ENCODE peak calls at places on chromosomes 5 and 9, in six cellular contexts. E is GM04504, F is cerebellar cortex, X is colonic mucosa, N is RCC 7860, M is OCI-LY7. W is an unnamed sample.

GRCh38 chr5:36045895-36046294 is 20.8 kb downstream of the UGT3A2 start:
- DNase-seq in E (no peak), F (no peak), X (no peak), N (no peak), M (no peak), W (no peak)

GRCh38 chr9:101601904-101602765 is 7.4 kb upstream of the PPP3R2 start:
- DNase-seq in E (peak; percentile 17), F (peak; percentile 74), X (peak; percentile 29), N (peak; percentile 30), M (peak; percentile 34), W (peak; percentile 36)

GRCh38 chr5:137263319-137263718 is 235.8 kb downstream of the SPOCK1 start:
- DNase-seq in E (no peak), F (peak; percentile 67), X (no peak), N (no peak), M (no peak), W (no peak)

GRCh38 chr5:87541033-87541432 is 128.3 kb upstream of the CCNH start:
- DNase-seq in E (peak; percentile 32), F (peak; percentile 98), X (peak; percentile 55), N (no peak), M (no peak), W (peak; percentile 69)

GRCh38 chr9:78122631-78123030 is 91.0 kb upstream of the GNAQ start:
- DNase-seq in E (no peak), F (no peak), X (no peak), N (no peak), M (no peak), W (no peak)

GRCh38 chr5:42074353-42074752 is 149.3 kb downstream of the FBXO4 start:
- DNase-seq in E (no peak), F (no peak), X (no peak), N (no peak), M (no peak), W (no peak)

GRCh38 chr5:133398646-133399081 is 213.7 kb downstream of the FSTL4 start:
- DNase-seq in E (no peak), F (no peak), X (no peak), N (no peak), M (no peak), W (no peak)

GRCh38 chr5:72065751-72066255 is 41.5 kb upstream of the MAP1B start:
- DNase-seq in E (no peak), F (peak; percentile 85), X (no peak), N (no peak), M (no peak), W (no peak)

GRCh38 chr5:133117166-133117929 is 65.5 kb downstream of the HSPA4 start:
- DNase-seq in E (no peak), F (no peak), X (no peak), N (no peak), M (no peak), W (no peak)

GRCh38 chr9:92616199-92617129 is 53.5 kb downstream of the IPPK start:
- DNase-seq in E (no peak), F (no peak), X (peak; percentile 12), N (no peak), M (no peak), W (no peak)

GRCh38 chr9:70613024-70613768 is 198.7 kb upstream of the KLF9 start:
- DNase-seq in E (no peak), F (no peak), X (no peak), N (no peak), M (no peak), W (no peak)

GRCh38 chr9:131875828-131876485 is 136.1 kb upstream of the RAPGEF1 start:
- DNase-seq in E (peak; percentile 25), F (no peak), X (no peak), N (peak; percentile 64), M (no peak), W (no peak)

GRCh38 chr9:38160613-38161215 is 91.7 kb upstream of the SHB start:
- DNase-seq in E (peak; percentile 24), F (peak; percentile 41), X (peak; percentile 77), N (no peak), M (peak; percentile 71), W (peak; percentile 16)

GRCh38 chr9:33818832-33819500 is 2.0 kb downstream of the UBE2R2 start:
- DNase-seq in E (no peak), F (no peak), X (no peak), N (no peak), M (no peak), W (peak; percentile 40)

GRCh38 chr5:88956416-88956815 is 73.4 kb upstream of the MEF2C start:
- DNase-seq in E (no peak), F (no peak), X (no peak), N (no peak), M (no peak), W (no peak)

GRCh38 chr5:154179846-154180710 is 10.5 kb upstream of the GALNT10 start:
- DNase-seq in E (no peak), F (peak; percentile 72), X (peak; percentile 33), N (peak; percentile 17), M (peak; percentile 71), W (peak; percentile 35)

GRCh38 chr5:56328753-56329560 is 95.8 kb upstream of the ANKRD55 start:
- DNase-seq in E (no peak), F (no peak), X (no peak), N (peak; percentile 72), M (no peak), W (peak; percentile 83)

GRCh38 chr9:107636596-107637405 is 147.2 kb upstream of the KLF4 start:
- DNase-seq in E (no peak), F (no peak), X (no peak), N (no peak), M (no peak), W (no peak)

GRCh38 chr9:36817160-36817834 is 216.8 kb downstream of the PAX5 start:
- DNase-seq in E (no peak), F (no peak), X (no peak), N (no peak), M (no peak), W (no peak)

GRCh38 chr5:150562832-150563231 is 54.9 kb downstream of the NDST1 start:
- DNase-seq in E (peak; percentile 19), F (peak; percentile 46), X (peak; percentile 70), N (peak; percentile 42), M (peak; percentile 53), W (no peak)

GRCh38 chr5:134077926-134078580 is 36.4 kb upstream of the TCF7 start:
- DNase-seq in E (no peak), F (no peak), X (no peak), N (no peak), M (no peak), W (no peak)

GRCh38 chr5:9572246-9572645 is 26.4 kb upstream of the SEMA5A start:
- DNase-seq in E (no peak), F (no peak), X (no peak), N (no peak), M (no peak), W (no peak)

GRCh38 chr5:170434953-170435605 is 45.9 kb upstream of the KCNMB1 start:
- DNase-seq in E (peak; percentile 17), F (peak; percentile 71), X (peak; percentile 38), N (peak; percentile 47), M (peak; percentile 56), W (peak; percentile 17)

GRCh38 chr9:86202338-86202882 is 57.0 kb downstream of the C9orf153 start:
- DNase-seq in E (peak; percentile 6), F (peak; percentile 35), X (no peak), N (peak; percentile 52), M (peak; percentile 60), W (peak; percentile 36)

GRCh38 chr5:77400645-77401044 is 91.5 kb downstream of the WDR41 start:
- DNase-seq in E (peak; percentile 54), F (no peak), X (no peak), N (no peak), M (no peak), W (no peak)

GRCh38 chr5:167447466-167447865 is 844.0 kb upstream of the WWC1 start:
- DNase-seq in E (no peak), F (peak; percentile 43), X (no peak), N (no peak), M (no peak), W (no peak)

GRCh38 chr9:22084336-22085035 is 75.4 kb upstream of the CDKN2B start:
- DNase-seq in E (peak; percentile 76), F (no peak), X (no peak), N (no peak), M (no peak), W (peak; percentile 78)

GRCh38 chr9:87122947-87123685 is 175.8 kb upstream of the GAS1 start:
- DNase-seq in E (peak; percentile 64), F (no peak), X (no peak), N (peak; percentile 63), M (no peak), W (no peak)

GRCh38 chr9:118455259-118455658 is 751.1 kb downstream of the TLR4 start:
- DNase-seq in E (no peak), F (no peak), X (no peak), N (peak; percentile 89), M (no peak), W (no peak)

GRCh38 chr9:92655366-92655765 is 14.6 kb downstream of the IPPK start:
- DNase-seq in E (no peak), F (no peak), X (no peak), N (no peak), M (no peak), W (no peak)

GRCh38 chr9:108606408-108606807 is 249.4 kb downstream of the ACTL7B start:
- DNase-seq in E (no peak), F (no peak), X (no peak), N (no peak), M (no peak), W (no peak)

GRCh38 chr5:65708140-65708539 is 13.8 kb downstream of the SGTB start:
- DNase-seq in E (no peak), F (no peak), X (no peak), N (no peak), M (no peak), W (no peak)

GRCh38 chr5:10695055-10695649 is 65.9 kb downstream of the DAP start:
- DNase-seq in E (peak; percentile 51), F (peak; percentile 86), X (peak; percentile 67), N (peak; percentile 80), M (peak; percentile 74), W (peak; percentile 83)

GRCh38 chr5:96302174-96302738 is 130.8 kb downstream of the PCSK1 start:
- DNase-seq in E (no peak), F (no peak), X (no peak), N (no peak), M (no peak), W (no peak)

W was measured in kidney glomerular epithelial cell.